ENCODE peak calls at places on chromosomes 7 and 10, in seven cellular contexts. L is HFF-Myc, Z is iPS-NIHi11, A is epithelial cell of esophagus, D is mammary epithelial cell, I is amniotic stem cell, H is NCI-H1092. V is an unnamed sample.

GRCh38 chr7:12303096-12303495 is 92.0 kb downstream of the TMEM106B start:
- DNase-seq in L (no peak), Z (no peak), A (peak), D (peak), I (no peak), H (no peak), V (no peak)

GRCh38 chr7:95396136-95397032 is at the start of gene PON3:
- DNase-seq in L (no peak), Z (peak), A (peak), D (no peak), I (no peak), H (no peak), V (no peak)

GRCh38 chr10:126041804-126042231 is 145.5 kb downstream of the FANK1 start:
- DNase-seq in L (no peak), Z (peak), A (peak), D (peak), I (no peak), H (no peak), V (no peak)

GRCh38 chr10:7484456-7485266 is 73.8 kb upstream of the SFMBT2 start:
- DNase-seq in L (no peak), Z (no peak), A (no peak), D (no peak), I (no peak), H (no peak), V (no peak)

GRCh38 chr10:31768467-31768866 is 160.2 kb downstream of the ARHGAP12 start:
- DNase-seq in L (no peak), Z (no peak), A (no peak), D (no peak), I (no peak), H (no peak), V (no peak)

GRCh38 chr7:55127622-55128081 is 108.8 kb downstream of the EGFR start:
- DNase-seq in L (no peak), Z (no peak), A (no peak), D (no peak), I (no peak), H (peak), V (no peak)

GRCh38 chr10:127280446-127280845 is 84.1 kb upstream of the INSYN2A start:
- DNase-seq in L (no peak), Z (no peak), A (no peak), D (no peak), I (no peak), H (no peak), V (no peak)

GRCh38 chr7:128863433-128863989 is 855 bp downstream of the ATP6V1F start:
- DNase-seq in L (no peak), Z (peak), A (peak), D (peak), I (no peak), H (peak), V (no peak)

GRCh38 chr7:302054-302992 is 12.4 kb downstream of the FOXL3 start:
- DNase-seq in L (no peak), Z (no peak), A (no peak), D (no peak), I (no peak), H (no peak), V (no peak)

GRCh38 chr7:142357953-142358520 is 100.2 kb upstream of the PRSS58 start:
- DNase-seq in L (peak), Z (peak), A (peak), D (peak), I (no peak), H (peak), V (peak)

GRCh38 chr10:80718024-80718423 is 180.3 kb downstream of the SH2D4B start:
- DNase-seq in L (no peak), Z (no peak), A (no peak), D (no peak), I (no peak), H (no peak), V (no peak)

GRCh38 chr10:54470324-54470631 is 330.8 kb downstream of the PCDH15 start:
- DNase-seq in L (no peak), Z (no peak), A (no peak), D (no peak), I (no peak), H (no peak), V (no peak)

GRCh38 chr10:31508882-31509281 is 189.9 kb downstream of the ZEB1 start:
- DNase-seq in L (no peak), Z (no peak), A (no peak), D (no peak), I (no peak), H (no peak), V (no peak)

GRCh38 chr7:98399462-98399861 is 1.4 kb downstream of the BAIAP2L1 start:
- DNase-seq in L (no peak), Z (no peak), A (peak), D (peak), I (no peak), H (no peak), V (no peak)

GRCh38 chr10:88385601-88386203 is 197.4 kb downstream of the RNLS start:
- DNase-seq in L (no peak), Z (peak), A (peak), D (peak), I (no peak), H (no peak), V (no peak)

GRCh38 chr10:101032637-101033201 is 1.7 kb downstream of the SFXN3 start:
- DNase-seq in L (peak), Z (peak), A (peak), D (peak), I (peak), H (no peak), V (no peak)